ENCODE peak calls at places on chromosome 16, in six cellular contexts. S is psoas muscle, W is neuronal stem cell, Y is uterus, L is left lung, A is fibroblast of lung. U is an unnamed sample. For H3K27me3, the result is how much of the 10 kb centered on the place peaks cover.

GRCh38 chr16:87666919-87667318 is 64.6 kb downstream of the JPH3 start:
- DNase-seq in W (no peak), L (no peak), Y (no peak), A (no peak), S (no peak), U (no peak)

GRCh38 chr16:48611329-48612137 is 1.6 kb upstream of the N4BP1 start:
- DNase-seq in A (no peak), W (no peak), Y (no peak), L (no peak), S (no peak), U (no peak)

GRCh38 chr16:71722801-71723536 is 1.5 kb downstream of the PHLPP2 start:
- DNase-seq in S (peak), Y (peak), L (peak), W (peak), A (peak), U (peak)

GRCh38 chr16:56506941-56507340 is 12.9 kb downstream of the BBS2 start:
- DNase-seq in S (no peak), W (no peak), L (no peak), A (peak), Y (no peak), U (no peak)

GRCh38 chr16:19094542-19095365 is 19.0 kb upstream of the ITPRIPL2 start:
- DNase-seq in Y (no peak), L (no peak), A (no peak), S (no peak), W (no peak), U (no peak)

GRCh38 chr16:87924041-87924851 is 12.1 kb downstream of the CA5A start:
- DNase-seq in Y (no peak), W (no peak), A (no peak), L (peak), S (no peak), U (no peak)

GRCh38 chr16:29808219-29808900 is 2.0 kb downstream of the MAZ start:
- DNase-seq in L (no peak), Y (peak), A (no peak), W (no peak), S (no peak), U (peak)

GRCh38 chr16:83363521-83363920 is 444.3 kb upstream of the HSBP1 start:
- DNase-seq in L (no peak), Y (no peak), S (no peak), A (no peak), W (no peak), U (no peak)

GRCh38 chr16:57042157-57043111 is 49.9 kb upstream of the CPNE2 start:
- DNase-seq in S (no peak), Y (no peak), W (no peak), A (peak), L (no peak), U (no peak)

GRCh38 chr16:47815655-47816054 is 340.1 kb downstream of the ABCC12 start:
- DNase-seq in L (no peak), Y (no peak), W (no peak), A (peak), S (no peak), U (no peak)

GRCh38 chr16:57830890-57831484 is 28.7 kb upstream of the KIFC3 start:
- DNase-seq in S (no peak), L (no peak), Y (no peak), W (no peak), A (peak), U (no peak)

GRCh38 chr16:81523387-81524115 is 78.9 kb downstream of the CMIP start:
- DNase-seq in Y (peak), L (no peak), W (no peak), A (peak), S (peak), U (peak)

GRCh38 chr16:57409870-57410585 is 5.5 kb downstream of the CCL17 start:
- DNase-seq in S (no peak), L (no peak), W (no peak), A (no peak), Y (no peak), U (no peak)

GRCh38 chr16:70453891-70454220 is 539 bp upstream of the FCSK start:
- DNase-seq in S (no peak), L (no peak), Y (no peak), A (peak), W (peak), U (no peak)

GRCh38 chr16:15607700-15608396 is 35.1 kb downstream of the MARF1 start:
- DNase-seq in S (peak), W (no peak), L (peak), A (peak), Y (peak), U (no peak)

GRCh38 chr16:80954985-80955384 is 51.7 kb downstream of the CMC2 start:
- DNase-seq in Y (no peak), W (no peak), A (no peak), S (no peak), L (no peak), U (no peak)

GRCh38 chr16:20901441-20902112 is 1.0 kb downstream of the LYRM1 start:
- DNase-seq in L (peak), W (peak), S (peak), A (peak), Y (peak), U (peak)

GRCh38 chr16:81831722-81832126 is 52.6 kb downstream of the PLCG2 start:
- DNase-seq in S (peak), A (peak), L (peak), W (no peak), Y (no peak), U (peak)

GRCh38 chr16:65833171-65833871 is 533.2 kb upstream of the CDH5 start:
- DNase-seq in A (peak), S (no peak), L (no peak), W (no peak), Y (no peak), U (no peak)

GRCh38 chr16:10551881-10552280 is 28.5 kb downstream of the EMP2 start:
- DNase-seq in S (no peak), L (no peak), Y (no peak), A (no peak), W (no peak), U (no peak)

GRCh38 chr16:6297666-6298435 is 1034.8 kb upstream of the RBFOX1 start:
- DNase-seq in S (no peak), L (no peak), W (no peak), A (no peak), Y (no peak), U (no peak)

GRCh38 chr16:3112058-3112880 is at the start of gene ZNF205:
- DNase-seq in L (peak), S (peak), Y (peak), W (peak), A (peak), U (peak)

GRCh38 chr16:75252946-75253911 is 1.8 kb upstream of the BCAR1 start:
- DNase-seq in Y (peak), W (peak), A (peak), S (peak), L (peak), U (peak)

GRCh38 chr16:79599837-79600635 is 501 bp downstream of the MAF start:
- DNase-seq in Y (peak), A (peak), S (peak), W (peak), L (peak), U (peak)

GRCh38 chr16:10172848-10173655 is 9.2 kb downstream of the GRIN2A start:
- DNase-seq in A (peak), W (no peak), L (no peak), S (no peak), Y (no peak), U (no peak)

GRCh38 chr16:60073376-60073775 is 1339.3 kb upstream of the GOT2 start:
- DNase-seq in S (no peak), A (peak), Y (no peak), W (no peak), L (no peak), U (no peak)

GRCh38 chr16:87635541-87636049 is 33.3 kb downstream of the JPH3 start:
- DNase-seq in Y (peak), A (peak), W (peak), S (peak), L (peak), U (peak)

GRCh38 chr16:58456193-58456592 is 43.8 kb upstream of the NDRG4 start:
- DNase-seq in L (no peak), S (no peak), Y (no peak), A (peak), W (no peak), U (no peak)

GRCh38 chr16:89037261-89038152 is 56.1 kb upstream of the ACSF3 start:
- DNase-seq in S (peak), A (peak), L (peak), Y (no peak), W (peak), U (no peak)

GRCh38 chr16:79599256-79599836 is 1.2 kb downstream of the MAF start:
- DNase-seq in W (no peak), A (peak), L (peak), S (peak), Y (peak), U (peak)

GRCh38 chr16:89200124-89200849 is at the start of gene SLC22A31:
- DNase-seq in Y (no peak), L (peak), S (no peak), W (no peak), A (no peak), U (peak)

GRCh38 chr16:60922920-60923319 is 1113.3 kb downstream of the CDH8 start:
- DNase-seq in L (no peak), W (no peak), Y (no peak), S (no peak), A (no peak), U (no peak)

GRCh38 chr16:48820379-48820778 is 210.4 kb upstream of the N4BP1 start:
- DNase-seq in L (no peak), S (no peak), Y (no peak), W (no peak), A (no peak), U (no peak)

GRCh38 chr16:50574852-50575251 is 26.7 kb downstream of the NKD1 start:
- DNase-seq in S (no peak), A (no peak), W (no peak), L (no peak), Y (no peak), U (no peak)
- H3K27ac ChIP-seq in S (no peak), A (no peak), W (no peak), L (peak), Y (peak), U (peak)

DNA sequence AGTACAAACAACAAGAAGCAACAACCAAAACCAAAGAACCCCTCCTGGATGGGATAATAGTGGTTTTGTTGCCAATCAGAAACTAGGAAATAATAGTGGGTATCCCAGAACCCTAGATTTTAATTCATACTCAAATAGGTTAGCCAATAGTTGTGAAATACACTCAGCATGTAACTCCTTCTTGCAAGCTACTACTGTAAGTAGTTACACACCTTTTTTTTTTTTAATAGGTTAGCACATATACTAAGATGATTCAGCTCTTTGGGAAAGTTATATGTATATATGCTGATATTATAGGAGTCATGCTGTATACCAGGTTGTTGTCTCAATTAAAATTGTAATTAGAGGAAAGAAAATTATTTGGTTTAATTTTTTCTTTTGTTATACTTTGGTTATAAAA is 92.5 kb upstream of the HAS3 start:
- DNase-seq in W (no peak), A (no peak), S (no peak), Y (no peak), L (no peak), U (no peak)
- H3K4me3 ChIP-seq in W (no peak), A (no peak), S (no peak), Y (no peak), L (no peak), U (no peak)

GRCh38 chr16:85894266-85894665 is 4.7 kb upstream of the IRF8 start:
- DNase-seq in A (no peak), Y (no peak), S (no peak), W (no peak), L (no peak), U (no peak)
- H3K27me3 ChIP-seq in A (under half), Y (under half), S (under half), W (under half), L (under half), U (under half)

GRCh38 chr16:66881964-66882508 is 1.7 kb downstream of the PDP2 start:
- DNase-seq in L (no peak), S (no peak), Y (no peak), W (no peak), A (no peak), U (no peak)
- H3K27ac ChIP-seq in L (no peak), S (no peak), Y (no peak), W (no peak), A (no peak), U (no peak)

GRCh38 chr16:2044541-2044940 is 3.1 kb downstream of the NTHL1 start:
- DNase-seq in A (no peak), W (no peak), L (no peak), Y (no peak), S (no peak), U (no peak)

GRCh38 chr16:2047330-2048115 is at the start of the genes NTHL1 and TSC2:
- DNase-seq in S (peak), L (peak), A (peak), W (peak), Y (peak), U (peak)

GRCh38 chr16:2046889-2047329 is 725 bp downstream of the NTHL1 start:
- DNase-seq in Y (no peak), L (peak), S (no peak), W (no peak), A (no peak), U (no peak)

GRCh38 chr16:2048116-2048543 is 345 bp downstream of the TSC2 start:
- DNase-seq in S (no peak), L (no peak), A (no peak), W (no peak), Y (no peak), U (no peak)

DNA sequence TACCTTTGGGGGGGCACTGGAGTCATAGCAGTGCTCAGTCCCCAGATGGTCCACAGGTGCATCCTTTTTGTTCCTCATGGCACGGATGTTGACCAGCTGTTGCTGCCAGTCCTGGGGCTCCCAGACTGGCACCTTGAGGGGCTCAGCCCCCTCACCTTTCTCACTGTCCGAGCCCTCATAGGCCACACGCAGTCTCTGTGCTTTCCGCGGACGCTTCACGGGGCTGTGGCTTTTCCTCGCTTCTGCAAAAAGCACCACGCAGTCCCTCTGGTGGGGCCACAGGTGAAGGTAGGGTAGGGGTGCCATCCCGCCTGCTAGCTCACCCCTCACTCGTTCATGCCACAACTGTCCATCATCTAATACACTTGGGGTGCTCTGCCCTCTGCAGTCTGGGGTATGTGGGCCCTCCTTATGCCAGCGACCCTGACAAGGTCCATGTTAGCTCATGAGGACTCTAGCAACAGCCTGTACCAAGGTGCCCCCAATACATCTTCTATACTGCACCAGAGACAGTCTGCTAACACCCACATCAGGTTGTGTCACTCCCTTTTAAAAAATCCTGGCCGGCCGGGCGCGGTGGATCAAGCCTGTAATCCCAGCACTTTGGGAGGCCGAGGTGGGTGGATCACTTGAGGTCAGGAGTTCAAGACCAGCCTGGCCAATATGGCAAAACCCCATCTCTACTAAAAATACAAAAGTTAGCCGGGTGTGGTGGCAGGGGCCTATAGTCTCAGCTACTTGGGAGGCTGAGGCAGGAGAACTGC is 1.3 kb downstream of the NTHL1 start:
- DNase-seq in Y (no peak), A (no peak), S (no peak), W (no peak), L (no peak), U (no peak)
- H3K4me3 ChIP-seq in Y (no peak), A (no peak), S (peak), W (peak), L (peak), U (no peak)

DNA sequence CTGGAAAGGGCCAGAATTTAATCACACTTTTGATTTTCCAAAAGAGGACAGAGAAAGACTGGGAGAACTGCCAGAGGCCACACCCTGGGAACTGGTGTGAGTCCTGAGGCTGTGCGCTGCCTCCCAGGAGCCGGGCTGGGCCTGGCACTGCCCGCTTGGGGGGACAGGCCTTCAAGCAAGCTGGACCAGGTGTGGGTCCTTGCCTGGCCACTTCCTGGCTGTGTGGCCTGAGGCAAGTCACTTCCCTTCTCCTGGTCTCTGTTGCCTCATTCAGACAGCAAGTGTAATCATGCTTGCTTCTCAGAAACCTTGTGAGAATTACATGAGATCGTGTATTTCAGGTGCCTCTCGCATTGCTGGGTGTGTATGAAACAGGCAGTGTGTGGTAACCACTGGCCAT is 143.0 kb downstream of the SNX29 start:
- DNase-seq in W (no peak), Y (no peak), L (no peak), A (peak), S (no peak), U (peak)
- H3K27me3 ChIP-seq in W (under half), Y (under half), L (under half), A (under half), S (under half), U (under half)

GRCh38 chr16:23692190-23692837 is 13.6 kb downstream of the PLK1 start:
- DNase-seq in S (no peak), L (no peak), W (no peak), Y (no peak), A (no peak), U (no peak)

GRCh38 chr16:23691483-23692189 is 12.9 kb downstream of the PLK1 start:
- DNase-seq in L (no peak), A (peak), W (no peak), Y (no peak), S (no peak), U (no peak)

GRCh38 chr16:23694707-23695373 is 16.2 kb downstream of the PLK1 start:
- DNase-seq in Y (no peak), A (peak), L (no peak), W (peak), S (no peak), U (no peak)

GRCh38 chr16:23699100-23699499 is 13.9 kb downstream of the ERN2 start:
- DNase-seq in S (no peak), Y (no peak), L (no peak), W (no peak), A (no peak), U (no peak)

DNA sequence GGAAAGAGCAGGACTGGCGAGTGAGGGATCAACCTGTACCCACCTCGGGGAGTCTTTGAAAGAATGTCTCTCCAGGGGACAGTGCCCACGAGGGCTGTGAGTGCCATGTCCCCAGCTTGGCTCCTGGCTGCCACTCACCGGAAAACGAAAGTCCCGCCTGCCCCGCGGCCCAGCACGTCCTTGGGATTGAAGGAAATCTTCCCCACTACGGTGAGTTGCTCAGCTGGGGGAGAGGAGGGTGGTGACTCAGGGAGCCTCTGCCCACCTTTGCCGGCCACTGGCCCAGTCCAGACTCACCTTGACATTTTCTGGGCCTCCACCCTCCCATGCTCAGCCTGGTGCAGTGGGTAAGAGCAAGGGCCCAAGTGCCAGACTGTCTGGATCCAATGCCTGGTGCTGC is 17.1 kb downstream of the PLK1 start:
- DNase-seq in Y (no peak), A (no peak), L (no peak), W (no peak), S (no peak), U (no peak)
- H3K27ac ChIP-seq in Y (no peak), A (no peak), L (no peak), W (no peak), S (no peak), U (no peak)

DNA sequence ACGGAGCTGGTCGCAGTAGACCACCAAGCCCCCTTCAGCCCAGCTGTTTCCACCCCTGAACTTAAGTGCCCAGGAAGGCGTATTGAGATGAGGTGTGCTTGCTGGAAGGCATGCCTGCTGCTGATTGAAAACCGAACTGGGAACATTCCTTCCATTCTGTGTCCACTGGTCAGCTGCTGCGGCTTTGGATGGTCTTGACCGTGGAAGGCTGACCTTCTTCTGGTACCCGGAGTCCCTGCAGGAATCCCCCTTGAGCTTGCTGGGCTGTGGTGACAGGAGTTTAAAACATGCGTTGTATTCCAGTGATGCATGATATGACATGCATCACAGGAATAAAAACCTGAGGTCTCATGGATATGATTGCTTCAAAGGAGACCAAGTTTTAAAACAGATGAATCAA is 31.4 kb downstream of the IL4R start:
- DNase-seq in S (no peak), W (no peak), A (no peak), L (no peak), Y (no peak), U (no peak)
- H3K4me3 ChIP-seq in S (no peak), W (no peak), A (no peak), L (no peak), Y (no peak), U (no peak)

GRCh38 chr16:1032607-1033006 is 39.9 kb upstream of the SSTR5 start:
- DNase-seq in A (no peak), L (no peak), W (no peak), Y (no peak), S (no peak), U (no peak)

GRCh38 chr16:1029259-1029545 is 43.3 kb upstream of the SSTR5 start:
- DNase-seq in W (no peak), L (no peak), Y (no peak), A (no peak), S (no peak), U (no peak)

GRCh38 chr16:1033128-1033679 is 39.3 kb upstream of the SSTR5 start:
- DNase-seq in Y (no peak), W (no peak), L (no peak), A (no peak), S (no peak), U (no peak)

GRCh38 chr16:1030381-1030901 is 42.1 kb upstream of the SSTR5 start:
- DNase-seq in Y (no peak), S (no peak), A (no peak), L (no peak), W (no peak), U (no peak)

DNA sequence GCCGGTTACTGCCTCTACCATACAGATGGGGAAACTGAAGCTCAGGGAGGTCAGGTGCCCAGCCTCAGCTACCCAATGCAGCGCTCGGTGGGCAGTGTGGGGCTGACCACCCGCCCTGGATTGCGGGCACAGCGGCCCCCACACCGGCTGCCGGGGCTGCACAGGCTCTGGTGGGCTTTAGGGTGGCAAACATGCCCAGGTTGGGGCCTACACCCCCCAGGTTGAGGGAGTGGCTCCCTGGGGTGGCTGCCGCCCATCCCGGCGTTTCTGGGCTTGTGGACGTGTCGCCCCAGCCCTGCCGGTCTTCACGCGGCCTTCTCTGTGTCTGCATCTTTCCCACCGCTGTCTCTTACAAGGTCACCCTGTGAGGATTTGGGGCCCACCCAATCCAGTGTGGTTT is 40.9 kb upstream of the SSTR5 start:
- DNase-seq in A (no peak), L (no peak), Y (no peak), W (no peak), S (no peak), U (no peak)
- H3K27me3 ChIP-seq in A (under half), L (half or more), Y (under half), W (under half), S (half or more), U (under half)